ENCODE peak calls at places on chromosome 11, in six cellular contexts. F is fibroblast of pulmonary artery; A is AG04450; B is activated CD8-positive, alpha-beta memory T cell treated with anti-CD3 and anti-CD28 coated beads for 1 hour; Z is AG09309; W is D341Med. E is an unnamed sample.

GRCh38 chr11:10625982-10626311 is 57.5 kb upstream of the LYVE1 start:
- DNase-seq in F (no peak), A (no peak), B (no peak), W (no peak), Z (no peak), E (no peak)

GRCh38 chr11:65588199-65589054 is 7.2 kb downstream of the KCNK7 start:
- DNase-seq in W (peak), B (peak), Z (no peak), A (no peak), F (peak), E (peak)

GRCh38 chr11:78557236-78557635 is 17.4 kb downstream of the NARS2 start:
- DNase-seq in A (no peak), B (no peak), W (no peak), Z (no peak), F (no peak), E (no peak)

GRCh38 chr11:7540830-7541555 is 27.2 kb downstream of the PPFIBP2 start:
- DNase-seq in B (no peak), Z (no peak), W (no peak), A (no peak), F (no peak), E (no peak)

GRCh38 chr11:36598051-36598450 is at the start of gene RAG2:
- DNase-seq in B (no peak), W (no peak), F (no peak), A (no peak), Z (no peak), E (no peak)

GRCh38 chr11:73478737-73479347 is 102.6 kb downstream of the RELT start:
- DNase-seq in W (peak), B (no peak), Z (no peak), F (peak), A (no peak), E (no peak)

GRCh38 chr11:69205929-69206612 is 50.3 kb downstream of the SMIM38 start:
- DNase-seq in W (no peak), A (no peak), F (no peak), Z (no peak), B (no peak), E (no peak)

GRCh38 chr11:4066960-4067359 is 27.6 kb upstream of the RRM1 start:
- DNase-seq in Z (no peak), F (no peak), B (no peak), W (no peak), A (no peak), E (no peak)

GRCh38 chr11:84396521-84396920 is 1110.4 kb upstream of the CCDC90B start:
- DNase-seq in A (no peak), F (peak), W (no peak), Z (no peak), B (no peak), E (no peak)

GRCh38 chr11:131807876-131808275 is 437.5 kb downstream of the NTM start:
- DNase-seq in Z (no peak), A (no peak), B (no peak), W (no peak), F (no peak), E (no peak)

GRCh38 chr11:79592441-79593223 is 151.8 kb upstream of the TENM4 start:
- DNase-seq in F (no peak), A (no peak), Z (no peak), B (no peak), W (no peak), E (no peak)

GRCh38 chr11:96465537-96465936 is 75.7 kb downstream of the JRKL start:
- DNase-seq in F (no peak), W (no peak), A (no peak), B (no peak), Z (no peak), E (no peak)

GRCh38 chr11:113681711-113682410 is 24.2 kb downstream of the TMPRSS5 start:
- DNase-seq in W (no peak), F (peak), Z (no peak), A (no peak), B (no peak), E (no peak)

GRCh38 chr11:76745561-76746207 is 37.5 kb upstream of the TSKU start:
- DNase-seq in B (no peak), Z (no peak), F (no peak), W (no peak), A (no peak), E (no peak)

GRCh38 chr11:44716256-44716655 is 10.5 kb upstream of the TSPAN18 start:
- DNase-seq in Z (no peak), W (no peak), A (no peak), B (no peak), F (no peak), E (no peak)

GRCh38 chr11:34323601-34324000 is 34.2 kb downstream of the ABTB2 start:
- DNase-seq in B (no peak), A (no peak), Z (no peak), W (no peak), F (no peak), E (no peak)

GRCh38 chr11:44229003-44229570 is 80.9 kb downstream of the ALX4 start:
- DNase-seq in W (no peak), A (no peak), B (no peak), Z (no peak), F (no peak), E (no peak)

GRCh38 chr11:824292-824880 is 3.3 kb upstream of the CRACR2B start:
- DNase-seq in Z (no peak), F (no peak), B (no peak), W (no peak), A (no peak), E (no peak)

GRCh38 chr11:112719736-112720525 is 241.3 kb upstream of the NCAM1 start:
- DNase-seq in A (no peak), Z (no peak), B (no peak), W (no peak), F (peak), E (no peak)

GRCh38 chr11:92826136-92826535 is 143.3 kb upstream of the MTNR1B start:
- DNase-seq in W (no peak), A (no peak), Z (no peak), F (no peak), B (no peak), E (no peak)

GRCh38 chr11:46639197-46639839 is 22.0 kb downstream of the ATG13 start:
- DNase-seq in W (no peak), A (no peak), F (no peak), Z (no peak), B (no peak), E (no peak)

GRCh38 chr11:8810331-8811301 is 100.4 kb upstream of the AKIP1 start:
- DNase-seq in Z (peak), A (peak), W (no peak), B (no peak), F (peak), E (no peak)

GRCh38 chr11:92504534-92504933 is 279.9 kb downstream of the FAT3 start:
- DNase-seq in Z (no peak), A (no peak), W (no peak), F (no peak), B (no peak), E (no peak)

GRCh38 chr11:71946144-71946571 is 17.3 kb downstream of the RNF121 start:
- DNase-seq in F (peak), Z (peak), W (no peak), A (no peak), B (no peak), E (no peak)

GRCh38 chr11:362642-363442 is 6.5 kb upstream of the B4GALNT4 start:
- DNase-seq in Z (no peak), B (no peak), W (no peak), A (no peak), F (no peak), E (no peak)

GRCh38 chr11:5722622-5723021 is 13.6 kb upstream of the OR56B1 start:
- DNase-seq in Z (no peak), A (no peak), W (no peak), F (no peak), B (no peak), E (no peak)

GRCh38 chr11:12411806-12412727 is 34.7 kb downstream of the PARVA start:
- DNase-seq in W (peak), Z (peak), F (peak), B (no peak), A (peak), E (no peak)

GRCh38 chr11:66976048-66976467 is 954 bp downstream of the C11orf86 start:
- DNase-seq in A (no peak), F (no peak), Z (no peak), W (peak), B (no peak), E (no peak)

GRCh38 chr11:34513674-34513995 is at the start of gene ELF5:
- DNase-seq in F (no peak), Z (no peak), W (no peak), B (no peak), A (no peak), E (no peak)

GRCh38 chr11:70105369-70105754 is 27.2 kb downstream of the ANO1 start:
- DNase-seq in W (no peak), Z (no peak), F (no peak), A (no peak), B (no peak), E (no peak)

GRCh38 chr11:45218705-45219104 is 67.4 kb downstream of the SYT13 start:
- DNase-seq in W (no peak), B (no peak), A (no peak), F (no peak), Z (no peak), E (no peak)

GRCh38 chr11:61155312-61155711 is 5.9 kb downstream of the VPS37C start:
- DNase-seq in B (no peak), Z (no peak), A (no peak), F (no peak), W (no peak), E (no peak)

E was measured in stimulated activated CD8-positive, alpha-beta memory T cell treated with anti-CD3 and anti-CD28 coated beads, Interleukin-15, amount 100 ng/mL, for 4 hours.